ENCODE peak calls at places on chromosomes 1 and 21, in five cellular contexts. C is K562, Y is prostate gland, D is fibroblast of lung, W is brain microvascular endothelial cell. J is an unnamed sample.

GRCh38 chr21:29656504-29657227 is 283.1 kb downstream of the GRIK1 start:
- DNase-seq in C (peak; percentile 63), Y (no peak), D (peak; percentile 78), W (peak; percentile 76), J (no peak)

GRCh38 chr1:18926315-18927081 is 24.1 kb upstream of the ALDH4A1 start:
- DNase-seq in C (peak; percentile 59), Y (no peak), D (peak; percentile 91), W (peak; percentile 90), J (peak; percentile 75)

GRCh38 chr1:229508823-229509337 is 739 bp upstream of the NUP133 start:
- DNase-seq in C (no peak), Y (no peak), D (peak; percentile 1), W (no peak), J (no peak)

GRCh38 chr1:227940791-227941241 is 6.9 kb downstream of the WNT9A start:
- DNase-seq in C (no peak), Y (no peak), D (no peak), W (no peak), J (no peak)

GRCh38 chr1:47948126-47948525 is 49.1 kb downstream of the TRABD2B start:
- DNase-seq in C (no peak), Y (no peak), D (no peak), W (no peak), J (no peak)

GRCh38 chr1:240824238-240824637 is 212.3 kb upstream of the GREM2 start:
- DNase-seq in C (no peak), Y (no peak), D (no peak), W (no peak), J (no peak)

GRCh38 chr1:154420172-154420571 is 15.0 kb downstream of the IL6R start:
- DNase-seq in C (no peak), Y (peak; percentile 79), D (peak; percentile 90), W (peak; percentile 86), J (peak; percentile 58)

GRCh38 chr1:224435318-224435763 is 744 bp upstream of the WDR26 start:
- DNase-seq in C (peak; percentile 40), Y (peak; percentile 19), D (peak; percentile 90), W (peak; percentile 43), J (peak; percentile 65)

GRCh38 chr1:42847111-42847580 is 733 bp downstream of the ZNF691 start:
- DNase-seq in C (no peak), Y (no peak), D (no peak), W (no peak), J (no peak)

GRCh38 chr1:30417001-30417700 is 306.2 kb downstream of the MATN1 start:
- DNase-seq in C (no peak), Y (no peak), D (no peak), W (no peak), J (no peak)

GRCh38 chr1:180849031-180849775 is 63.5 kb upstream of the KIAA1614 start:
- DNase-seq in C (no peak), Y (no peak), D (no peak), W (no peak), J (peak; percentile 11)

GRCh38 chr1:43052322-43052721 is 93.7 kb upstream of the SLC2A1 start:
- DNase-seq in C (no peak), Y (no peak), D (no peak), W (no peak), J (no peak)

GRCh38 chr1:42385283-42385682 is 4.7 kb downstream of the RIMKLA start:
- DNase-seq in C (no peak), Y (no peak), D (peak; percentile 12), W (peak; percentile 2), J (no peak)

GRCh38 chr1:33094971-33095604 is 14.1 kb downstream of the AZIN2 start:
- DNase-seq in C (peak; percentile 60), Y (peak; percentile 52), D (peak; percentile 80), W (peak; percentile 66), J (peak; percentile 72)

GRCh38 chr1:153614189-153614900 is 1.4 kb upstream of the S100A16 start:
- DNase-seq in C (no peak), Y (no peak), D (no peak), W (no peak), J (no peak)

GRCh38 chr1:238681021-238681420 is 705.3 kb upstream of the CHRM3 start:
- DNase-seq in C (no peak), Y (no peak), D (peak; percentile 63), W (peak; percentile 67), J (no peak)

GRCh38 chr1:204660509-204660908 is 25.0 kb downstream of the LRRN2 start:
- DNase-seq in C (no peak), Y (no peak), D (no peak), W (no peak), J (no peak)

GRCh38 chr1:110502402-110502801 is 16.6 kb downstream of the KCNA10 start:
- DNase-seq in C (no peak), Y (no peak), D (no peak), W (no peak), J (no peak)

GRCh38 chr1:41743361-41743760 is 175.4 kb downstream of the HIVEP3 start:
- DNase-seq in C (no peak), Y (no peak), D (peak; percentile 56), W (peak; percentile 83), J (no peak)

DNA sequence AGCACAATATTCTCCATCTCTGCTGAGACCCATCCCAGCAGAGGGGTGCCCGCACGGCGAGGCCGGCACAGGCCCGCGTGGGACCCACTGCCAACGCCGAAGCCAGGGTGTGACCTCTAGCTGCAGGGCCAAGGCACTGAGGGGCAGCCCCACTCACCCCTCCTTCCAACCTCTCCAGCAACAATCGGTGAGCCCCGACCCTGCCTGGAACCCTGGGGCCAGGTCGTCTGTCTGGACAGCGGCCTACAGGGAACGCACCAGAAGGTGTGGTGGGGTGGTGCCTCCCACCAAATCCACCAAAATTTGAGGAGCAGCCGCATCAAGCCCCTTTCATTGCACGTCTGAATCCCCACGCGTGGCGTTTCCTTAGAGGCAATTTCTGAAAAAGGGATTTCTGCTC is 63.0 kb upstream of the ADARB1 start:
- DNase-seq in C (no peak), Y (no peak), D (no peak), W (no peak), J (no peak)
- H3K36me3 ChIP-seq in C (no peaks in the 10 kb centered on the region), Y (no peaks in the 10 kb centered on the region), D (no peaks in the 10 kb centered on the region), W (no peaks in the 10 kb centered on the region), J (no peaks in the 10 kb centered on the region)

DNA sequence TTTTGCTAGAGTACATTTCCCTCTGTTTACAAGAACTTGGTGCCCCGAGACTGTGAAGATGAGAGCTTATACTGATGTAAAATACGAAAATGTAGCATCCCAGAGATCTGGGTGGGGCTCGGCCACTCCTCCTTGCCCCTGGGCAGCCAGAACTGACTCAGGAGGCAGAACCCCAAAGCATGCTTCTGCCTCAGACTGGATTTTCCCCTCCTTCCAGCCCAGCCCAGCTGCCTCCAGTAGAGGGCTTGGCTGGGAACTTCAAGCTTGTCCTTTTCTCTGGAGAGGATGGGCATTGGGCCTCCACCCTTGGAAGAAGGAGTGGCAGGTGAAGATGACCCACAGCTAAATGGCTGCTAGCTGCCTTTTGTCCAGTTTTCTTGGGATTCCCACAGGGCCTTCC is 24.3 kb upstream of the BTG2 start:
- DNase-seq in C (no peak), Y (no peak), D (no peak), W (no peak), J (no peak)
- H3K27ac ChIP-seq in C (no peak overlapping the region), Y (peak overlapping the region; percentile 58), D (no peak overlapping the region), W (no peak overlapping the region), J (no peak overlapping the region)

DNA sequence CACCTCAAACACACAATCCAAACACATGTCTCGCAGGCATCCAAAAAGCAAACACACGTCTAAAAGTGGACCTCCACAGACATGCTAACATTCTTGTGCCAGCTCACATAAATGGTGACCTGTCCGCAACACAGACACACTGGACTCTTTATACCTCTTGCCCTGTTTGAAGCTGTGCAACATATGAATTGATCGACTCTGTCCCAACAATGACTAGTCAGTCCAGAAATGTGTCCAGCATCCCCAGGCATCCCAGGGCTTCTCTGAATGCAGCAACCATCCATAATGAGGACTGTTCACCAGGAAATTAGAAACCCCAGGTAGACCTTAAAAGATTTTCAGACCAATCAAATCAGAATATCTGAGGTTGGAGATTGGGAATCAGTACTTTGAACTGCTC is 3.2 kb downstream of the DDR2 start:
- DNase-seq in C (no peak), Y (no peak), D (no peak), W (no peak), J (no peak)
- H3K4me3 ChIP-seq in C (no peak overlapping the region), Y (no peak overlapping the region), D (peak overlapping the region; percentile 52), W (no peak overlapping the region), J (no peak overlapping the region)

GRCh38 chr1:21891621-21892479 is 45.3 kb downstream of the HSPG2 start:
- DNase-seq in C (no peak), Y (no peak), D (no peak), W (no peak), J (no peak)
- H3K36me3 ChIP-seq in C (peaks cover 86% of the 10 kb centered on the region), Y (no peaks in the 10 kb centered on the region), D (peaks cover 34% of the 10 kb centered on the region), W (peaks cover 40% of the 10 kb centered on the region), J (peaks cover 74% of the 10 kb centered on the region)

GRCh38 chr1:100661176-100661575 is 58.4 kb upstream of the VCAM1 start:
- DNase-seq in C (no peak), Y (no peak), D (no peak), W (no peak), J (peak; percentile 58)

GRCh38 chr1:100657876-100658715 is 61.4 kb upstream of the VCAM1 start:
- DNase-seq in C (no peak), Y (no peak), D (no peak), W (peak; percentile 73), J (peak; percentile 74)

GRCh38 chr1:100658716-100659026 is 60.9 kb upstream of the VCAM1 start:
- DNase-seq in C (no peak), Y (no peak), D (no peak), W (no peak), J (peak; percentile 26)
- H3K27ac ChIP-seq in C (no peak overlapping the region), Y (no peak overlapping the region), D (no peak overlapping the region), W (peak overlapping the region; percentile 62), J (peak overlapping the region; percentile 24)

DNA sequence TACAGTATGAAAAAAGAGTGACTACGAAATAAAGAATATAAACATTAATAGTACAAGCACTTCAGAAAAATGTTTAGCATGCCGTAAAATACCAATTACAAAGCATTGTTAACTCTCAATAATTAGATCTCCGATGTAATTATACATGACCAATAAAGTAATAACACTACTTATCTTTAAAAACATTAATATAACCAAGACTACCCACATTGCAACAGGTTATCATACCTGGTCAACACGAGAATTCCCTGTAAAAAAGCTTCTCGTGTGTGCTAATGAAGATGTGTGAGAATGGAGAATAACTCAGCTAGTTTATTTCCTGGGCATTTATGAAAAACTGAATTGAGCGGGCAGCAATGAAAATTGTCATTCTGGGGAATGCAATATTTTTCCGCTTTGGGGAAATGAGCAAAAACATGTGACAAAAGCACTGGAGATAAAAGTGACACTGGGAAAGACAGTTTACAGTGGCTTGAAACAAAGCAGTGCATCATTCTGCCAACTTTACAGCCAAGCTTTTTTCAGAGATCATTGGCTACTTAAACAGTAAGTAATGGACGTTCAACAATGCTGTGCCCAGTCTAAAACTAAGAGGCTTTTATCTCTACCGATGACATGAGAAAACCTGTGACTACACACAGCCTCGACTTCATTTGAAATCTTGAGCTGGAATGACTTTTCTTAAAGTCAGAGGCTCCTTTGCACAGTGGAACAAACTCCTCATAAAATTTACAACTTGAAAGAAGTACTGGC is 34.7 kb downstream of the ITPKB start:
- DNase-seq in C (no peak), Y (no peak), D (no peak), W (no peak), J (no peak)
- H3K4me3 ChIP-seq in C (no peak overlapping the region), Y (no peak overlapping the region), D (no peak overlapping the region), W (no peak overlapping the region), J (no peak overlapping the region)